ENCODE peak calls at places on chromosome 15, in nine cellular contexts. One of them, this sample, is unnamed.

GRCh38 chr15:40914486-40914885 is 14.7 kb upstream of the DLL4 start:
- DNase-seq in mammary epithelial cell: no peak
- DNase-seq in stimulated activated CD4-positive, alpha-beta T cell treated with anti-CD3 and anti-CD28 coated beads, Interleukin-12 subunit alpha, Interleukin-12 subunit beta, amount 100 ng/mL, for 48 hours: no peak
- DNase-seq in iris pigment epithelial cell: no peak
- DNase-seq in dermis blood vessel endothelial cell: no peak
- DNase-seq in astrocyte of the spinal cord: no peak
- DNase-seq in ovary: no peak
- DNase-seq in CD4-positive, alpha-beta T cell: no peak
- DNase-seq in fibroblast of the aortic adventitia: no peak
- DNase-seq in this sample: no peak

GRCh38 chr15:82139823-82140268 is 94.0 kb upstream of the MEX3B start:
- DNase-seq in mammary epithelial cell: peak; percentile 36
- DNase-seq in stimulated activated CD4-positive, alpha-beta T cell treated with anti-CD3 and anti-CD28 coated beads, Interleukin-12 subunit alpha, Interleukin-12 subunit beta, amount 100 ng/mL, for 48 hours: no peak
- DNase-seq in iris pigment epithelial cell: peak; percentile 65
- DNase-seq in dermis blood vessel endothelial cell: peak; percentile 72
- DNase-seq in astrocyte of the spinal cord: peak; percentile 69
- DNase-seq in ovary: no peak
- DNase-seq in CD4-positive, alpha-beta T cell: no peak
- DNase-seq in fibroblast of the aortic adventitia: peak; percentile 77
- DNase-seq in this sample: peak; percentile 71

GRCh38 chr15:68348064-68348463 is 70.5 kb downstream of the FEM1B start:
- DNase-seq in mammary epithelial cell: no peak
- DNase-seq in stimulated activated CD4-positive, alpha-beta T cell treated with anti-CD3 and anti-CD28 coated beads, Interleukin-12 subunit alpha, Interleukin-12 subunit beta, amount 100 ng/mL, for 48 hours: no peak
- DNase-seq in iris pigment epithelial cell: no peak
- DNase-seq in dermis blood vessel endothelial cell: no peak
- DNase-seq in astrocyte of the spinal cord: no peak
- DNase-seq in ovary: no peak
- DNase-seq in CD4-positive, alpha-beta T cell: no peak
- DNase-seq in fibroblast of the aortic adventitia: peak; percentile 21
- DNase-seq in this sample: no peak

GRCh38 chr15:94723801-94724200 is 492.4 kb downstream of the MCTP2 start:
- DNase-seq in mammary epithelial cell: peak; percentile 65
- DNase-seq in stimulated activated CD4-positive, alpha-beta T cell treated with anti-CD3 and anti-CD28 coated beads, Interleukin-12 subunit alpha, Interleukin-12 subunit beta, amount 100 ng/mL, for 48 hours: no peak
- DNase-seq in iris pigment epithelial cell: no peak
- DNase-seq in dermis blood vessel endothelial cell: no peak
- DNase-seq in astrocyte of the spinal cord: no peak
- DNase-seq in ovary: no peak
- DNase-seq in CD4-positive, alpha-beta T cell: no peak
- DNase-seq in fibroblast of the aortic adventitia: no peak
- DNase-seq in this sample: no peak

GRCh38 chr15:98609144-98609852 is 39.0 kb upstream of the IGF1R start:
- DNase-seq in mammary epithelial cell: peak; percentile 78
- DNase-seq in stimulated activated CD4-positive, alpha-beta T cell treated with anti-CD3 and anti-CD28 coated beads, Interleukin-12 subunit alpha, Interleukin-12 subunit beta, amount 100 ng/mL, for 48 hours: no peak
- DNase-seq in iris pigment epithelial cell: peak; percentile 52
- DNase-seq in dermis blood vessel endothelial cell: peak; percentile 49
- DNase-seq in astrocyte of the spinal cord: peak; percentile 49
- DNase-seq in ovary: no peak
- DNase-seq in CD4-positive, alpha-beta T cell: no peak
- DNase-seq in fibroblast of the aortic adventitia: peak; percentile 25
- DNase-seq in this sample: peak; percentile 91

GRCh38 chr15:27784107-27784506 is 315.0 kb downstream of the OCA2 start:
- DNase-seq in mammary epithelial cell: no peak
- DNase-seq in stimulated activated CD4-positive, alpha-beta T cell treated with anti-CD3 and anti-CD28 coated beads, Interleukin-12 subunit alpha, Interleukin-12 subunit beta, amount 100 ng/mL, for 48 hours: no peak
- DNase-seq in iris pigment epithelial cell: no peak
- DNase-seq in dermis blood vessel endothelial cell: no peak
- DNase-seq in astrocyte of the spinal cord: no peak
- DNase-seq in ovary: no peak
- DNase-seq in CD4-positive, alpha-beta T cell: no peak
- DNase-seq in fibroblast of the aortic adventitia: no peak
- DNase-seq in this sample: peak; percentile 61

GRCh38 chr15:78638658-78639314 is 2.2 kb downstream of the CHRNB4 start:
- DNase-seq in mammary epithelial cell: no peak
- DNase-seq in stimulated activated CD4-positive, alpha-beta T cell treated with anti-CD3 and anti-CD28 coated beads, Interleukin-12 subunit alpha, Interleukin-12 subunit beta, amount 100 ng/mL, for 48 hours: peak; percentile 51
- DNase-seq in iris pigment epithelial cell: peak; percentile 24
- DNase-seq in dermis blood vessel endothelial cell: peak; percentile 70
- DNase-seq in astrocyte of the spinal cord: peak; percentile 25
- DNase-seq in ovary: peak; percentile 37
- DNase-seq in CD4-positive, alpha-beta T cell: peak; percentile 20
- DNase-seq in fibroblast of the aortic adventitia: peak; percentile 36
- DNase-seq in this sample: peak; percentile 73

GRCh38 chr15:64466408-64467116 is 6.2 kb downstream of the ZNF609 start:
- DNase-seq in mammary epithelial cell: no peak
- DNase-seq in stimulated activated CD4-positive, alpha-beta T cell treated with anti-CD3 and anti-CD28 coated beads, Interleukin-12 subunit alpha, Interleukin-12 subunit beta, amount 100 ng/mL, for 48 hours: no peak
- DNase-seq in iris pigment epithelial cell: no peak
- DNase-seq in dermis blood vessel endothelial cell: no peak
- DNase-seq in astrocyte of the spinal cord: no peak
- DNase-seq in ovary: no peak
- DNase-seq in CD4-positive, alpha-beta T cell: no peak
- DNase-seq in fibroblast of the aortic adventitia: no peak
- DNase-seq in this sample: no peak

GRCh38 chr15:66153549-66154415 is 99.8 kb downstream of the MEGF11 start:
- DNase-seq in mammary epithelial cell: no peak
- DNase-seq in stimulated activated CD4-positive, alpha-beta T cell treated with anti-CD3 and anti-CD28 coated beads, Interleukin-12 subunit alpha, Interleukin-12 subunit beta, amount 100 ng/mL, for 48 hours: no peak
- DNase-seq in iris pigment epithelial cell: no peak
- DNase-seq in dermis blood vessel endothelial cell: no peak
- DNase-seq in astrocyte of the spinal cord: no peak
- DNase-seq in ovary: no peak
- DNase-seq in CD4-positive, alpha-beta T cell: no peak
- DNase-seq in fibroblast of the aortic adventitia: no peak
- DNase-seq in this sample: no peak

GRCh38 chr15:41199470-41199869 is 31.1 kb downstream of the EXD1 start:
- DNase-seq in mammary epithelial cell: no peak
- DNase-seq in stimulated activated CD4-positive, alpha-beta T cell treated with anti-CD3 and anti-CD28 coated beads, Interleukin-12 subunit alpha, Interleukin-12 subunit beta, amount 100 ng/mL, for 48 hours: no peak
- DNase-seq in iris pigment epithelial cell: no peak
- DNase-seq in dermis blood vessel endothelial cell: no peak
- DNase-seq in astrocyte of the spinal cord: no peak
- DNase-seq in ovary: no peak
- DNase-seq in CD4-positive, alpha-beta T cell: no peak
- DNase-seq in fibroblast of the aortic adventitia: no peak
- DNase-seq in this sample: no peak

GRCh38 chr15:36334059-36334458 is 245.4 kb upstream of the CDIN1 start:
- DNase-seq in mammary epithelial cell: peak; percentile 16
- DNase-seq in stimulated activated CD4-positive, alpha-beta T cell treated with anti-CD3 and anti-CD28 coated beads, Interleukin-12 subunit alpha, Interleukin-12 subunit beta, amount 100 ng/mL, for 48 hours: no peak
- DNase-seq in iris pigment epithelial cell: peak; percentile 78
- DNase-seq in dermis blood vessel endothelial cell: no peak
- DNase-seq in astrocyte of the spinal cord: peak; percentile 64
- DNase-seq in ovary: no peak
- DNase-seq in CD4-positive, alpha-beta T cell: no peak
- DNase-seq in fibroblast of the aortic adventitia: peak; percentile 74
- DNase-seq in this sample: peak; percentile 57

GRCh38 chr15:52943746-52944145 is 153.6 kb upstream of the ONECUT1 start:
- DNase-seq in mammary epithelial cell: no peak
- DNase-seq in stimulated activated CD4-positive, alpha-beta T cell treated with anti-CD3 and anti-CD28 coated beads, Interleukin-12 subunit alpha, Interleukin-12 subunit beta, amount 100 ng/mL, for 48 hours: no peak
- DNase-seq in iris pigment epithelial cell: no peak
- DNase-seq in dermis blood vessel endothelial cell: no peak
- DNase-seq in astrocyte of the spinal cord: no peak
- DNase-seq in ovary: no peak
- DNase-seq in CD4-positive, alpha-beta T cell: no peak
- DNase-seq in fibroblast of the aortic adventitia: no peak
- DNase-seq in this sample: no peak

GRCh38 chr15:88256261-88257230 is at the start of gene NTRK3:
- DNase-seq in mammary epithelial cell: peak; percentile 7
- DNase-seq in stimulated activated CD4-positive, alpha-beta T cell treated with anti-CD3 and anti-CD28 coated beads, Interleukin-12 subunit alpha, Interleukin-12 subunit beta, amount 100 ng/mL, for 48 hours: no peak
- DNase-seq in iris pigment epithelial cell: peak; percentile 21
- DNase-seq in dermis blood vessel endothelial cell: no peak
- DNase-seq in astrocyte of the spinal cord: peak; percentile 15
- DNase-seq in ovary: no peak
- DNase-seq in CD4-positive, alpha-beta T cell: no peak
- DNase-seq in fibroblast of the aortic adventitia: peak; percentile 63
- DNase-seq in this sample: peak; percentile 66

GRCh38 chr15:63218114-63218808 is 28.9 kb downstream of the RAB8B start:
- DNase-seq in mammary epithelial cell: peak; percentile 94
- DNase-seq in stimulated activated CD4-positive, alpha-beta T cell treated with anti-CD3 and anti-CD28 coated beads, Interleukin-12 subunit alpha, Interleukin-12 subunit beta, amount 100 ng/mL, for 48 hours: no peak
- DNase-seq in iris pigment epithelial cell: peak; percentile 91
- DNase-seq in dermis blood vessel endothelial cell: peak; percentile 58
- DNase-seq in astrocyte of the spinal cord: peak; percentile 75
- DNase-seq in ovary: no peak
- DNase-seq in CD4-positive, alpha-beta T cell: no peak
- DNase-seq in fibroblast of the aortic adventitia: peak; percentile 88
- DNase-seq in this sample: peak; percentile 74

GRCh38 chr15:93110502-93111040 is 21.6 kb upstream of the RGMA start:
- DNase-seq in mammary epithelial cell: no peak
- DNase-seq in stimulated activated CD4-positive, alpha-beta T cell treated with anti-CD3 and anti-CD28 coated beads, Interleukin-12 subunit alpha, Interleukin-12 subunit beta, amount 100 ng/mL, for 48 hours: no peak
- DNase-seq in iris pigment epithelial cell: no peak
- DNase-seq in dermis blood vessel endothelial cell: no peak
- DNase-seq in astrocyte of the spinal cord: no peak
- DNase-seq in ovary: no peak
- DNase-seq in CD4-positive, alpha-beta T cell: no peak
- DNase-seq in fibroblast of the aortic adventitia: no peak
- DNase-seq in this sample: no peak

GRCh38 chr15:70563561-70564095 is 199.7 kb downstream of the UACA start:
- DNase-seq in mammary epithelial cell: no peak
- DNase-seq in stimulated activated CD4-positive, alpha-beta T cell treated with anti-CD3 and anti-CD28 coated beads, Interleukin-12 subunit alpha, Interleukin-12 subunit beta, amount 100 ng/mL, for 48 hours: no peak
- DNase-seq in iris pigment epithelial cell: no peak
- DNase-seq in dermis blood vessel endothelial cell: no peak
- DNase-seq in astrocyte of the spinal cord: no peak
- DNase-seq in ovary: no peak
- DNase-seq in CD4-positive, alpha-beta T cell: no peak
- DNase-seq in fibroblast of the aortic adventitia: no peak
- DNase-seq in this sample: no peak

GRCh38 chr15:51348688-51349087 is 7.2 kb downstream of the GLDN start:
- DNase-seq in mammary epithelial cell: no peak
- DNase-seq in stimulated activated CD4-positive, alpha-beta T cell treated with anti-CD3 and anti-CD28 coated beads, Interleukin-12 subunit alpha, Interleukin-12 subunit beta, amount 100 ng/mL, for 48 hours: no peak
- DNase-seq in iris pigment epithelial cell: no peak
- DNase-seq in dermis blood vessel endothelial cell: no peak
- DNase-seq in astrocyte of the spinal cord: no peak
- DNase-seq in ovary: no peak
- DNase-seq in CD4-positive, alpha-beta T cell: no peak
- DNase-seq in fibroblast of the aortic adventitia: no peak
- DNase-seq in this sample: peak; percentile 20